ENCODE peak calls at places on chromosomes 13 and 19, in five cellular contexts. U, S, V, D and R are unnamed samples.

GRCh38 chr19:19459707-19460251 is 54.3 kb downstream of the GATAD2A start:
- DNase-seq in U (peak; percentile 62), S (no peak), V (peak; percentile 41), D (peak; percentile 87), R (no peak)

GRCh38 chr19:49155005-49155826 is at the start of gene HRC:
- DNase-seq in U (peak; percentile 84), S (no peak), V (no peak), D (no peak), R (no peak)

GRCh38 chr19:47331931-47332547 is at the start of gene C5AR2:
- DNase-seq in U (no peak), S (no peak), V (no peak), D (no peak), R (no peak)

GRCh38 chr19:28867978-28868377 is 345.0 kb downstream of the UQCRFS1 start:
- DNase-seq in U (no peak), S (no peak), V (no peak), D (no peak), R (no peak)

GRCh38 chr13:83498486-83499190 is 383.6 kb downstream of the SLITRK1 start:
- DNase-seq in U (no peak), S (no peak), V (no peak), D (peak; percentile 37), R (no peak)

GRCh38 chr19:46533085-46534081 is 37.7 kb upstream of the PNMA8B start:
- DNase-seq in U (no peak), S (no peak), V (no peak), D (no peak), R (no peak)

GRCh38 chr19:4976412-4977298 is 7.7 kb downstream of the KDM4B start:
- DNase-seq in U (peak; percentile 82), S (peak; percentile 88), V (peak; percentile 53), D (peak; percentile 98), R (peak; percentile 38)

GRCh38 chr19:49491030-49491803 is 3.8 kb downstream of the RPL13A start:
- DNase-seq in U (no peak), S (no peak), V (no peak), D (no peak), R (no peak)

GRCh38 chr13:112688560-112689497 is 1.0 kb upstream of the ATP11A start:
- DNase-seq in U (no peak), S (no peak), V (peak; percentile 40), D (no peak), R (no peak)

GRCh38 chr13:40341501-40341900 is 324.9 kb downstream of the FOXO1 start:
- DNase-seq in U (no peak), S (no peak), V (no peak), D (no peak), R (no peak)

GRCh38 chr13:99665716-99666115 is 164.4 kb downstream of the TM9SF2 start:
- DNase-seq in U (no peak), S (no peak), V (no peak), D (no peak), R (no peak)

GRCh38 chr19:19162495-19162894 is 7.6 kb downstream of the MEF2B start:
- DNase-seq in U (no peak), S (no peak), V (no peak), D (no peak), R (no peak)

GRCh38 chr19:16001481-16002312 is 52.9 kb downstream of the OR10H4 start:
- DNase-seq in U (no peak), S (no peak), V (no peak), D (peak; percentile 77), R (no peak)

GRCh38 chr13:37748913-37749312 is 120.7 kb downstream of the TRPC4 start:
- DNase-seq in U (no peak), S (no peak), V (no peak), D (no peak), R (no peak)

GRCh38 chr13:34349091-34349722 is 531.3 kb downstream of the RFC3 start:
- DNase-seq in U (peak; percentile 85), S (peak; percentile 34), V (no peak), D (peak; percentile 89), R (no peak)

GRCh38 chr13:81987159-81987558 is 1646.2 kb upstream of the SPRY2 start:
- DNase-seq in U (no peak), S (no peak), V (no peak), D (no peak), R (no peak)

GRCh38 chr13:27137759-27138158 is 33.9 kb downstream of the USP12 start:
- DNase-seq in U (peak; percentile 25), S (no peak), V (no peak), D (no peak), R (no peak)

GRCh38 chr19:32566246-32566830 is 14.7 kb upstream of the PDCD5 start:
- DNase-seq in U (no peak), S (no peak), V (no peak), D (peak; percentile 29), R (no peak)

GRCh38 chr19:4556574-4557185 is 2.8 kb downstream of the SEMA6B start:
- DNase-seq in U (no peak), S (no peak), V (no peak), D (no peak), R (no peak)

GRCh38 chr19:38729653-38730469 is 14.4 kb downstream of the CAPN12 start:
- DNase-seq in U (peak; percentile 78), S (peak; percentile 55), V (peak; percentile 77), D (peak; percentile 44), R (no peak)

GRCh38 chr13:47472516-47472915 is 528.6 kb downstream of the SUCLA2 start:
- DNase-seq in U (no peak), S (no peak), V (no peak), D (no peak), R (no peak)
- H3K36me3 ChIP-seq in U (no peaks in the 10 kb centered on the region), S (no peaks in the 10 kb centered on the region), V (no peaks in the 10 kb centered on the region), D (no peaks in the 10 kb centered on the region), R (no peaks in the 10 kb centered on the region)

GRCh38 chr13:29239653-29240525 is 355.6 kb downstream of the SLC7A1 start:
- DNase-seq in U (no peak), S (no peak), V (no peak), D (no peak), R (no peak)
- TF ChIP-seq POLR2A in U (no peak), S (no peak), V (no peak), D (no peak), R (no peak)

GRCh38 chr19:12208221-12208620 is 45.3 kb downstream of the ZNF136 start:
- DNase-seq in U (no peak), S (no peak), V (no peak), D (no peak), R (no peak)

GRCh38 chr19:12198136-12198535 is 35.2 kb downstream of the ZNF136 start:
- DNase-seq in U (no peak), S (no peak), V (no peak), D (no peak), R (no peak)

GRCh38 chr19:12205296-12205695 is 42.4 kb downstream of the ZNF136 start:
- DNase-seq in U (no peak), S (no peak), V (no peak), D (no peak), R (no peak)

GRCh38 chr19:12200020-12200419 is 37.1 kb downstream of the ZNF136 start:
- DNase-seq in U (no peak), S (no peak), V (no peak), D (no peak), R (no peak)

GRCh38 chr19:12202250-12202649 is 39.4 kb downstream of the ZNF136 start:
- DNase-seq in U (peak; percentile 40), S (no peak), V (peak; percentile 66), D (no peak), R (no peak)
- TF ChIP-seq CTCF in U (peak; percentile 40), S (no peak), V (no peak), D (no peak), R (no peak)

DNA sequence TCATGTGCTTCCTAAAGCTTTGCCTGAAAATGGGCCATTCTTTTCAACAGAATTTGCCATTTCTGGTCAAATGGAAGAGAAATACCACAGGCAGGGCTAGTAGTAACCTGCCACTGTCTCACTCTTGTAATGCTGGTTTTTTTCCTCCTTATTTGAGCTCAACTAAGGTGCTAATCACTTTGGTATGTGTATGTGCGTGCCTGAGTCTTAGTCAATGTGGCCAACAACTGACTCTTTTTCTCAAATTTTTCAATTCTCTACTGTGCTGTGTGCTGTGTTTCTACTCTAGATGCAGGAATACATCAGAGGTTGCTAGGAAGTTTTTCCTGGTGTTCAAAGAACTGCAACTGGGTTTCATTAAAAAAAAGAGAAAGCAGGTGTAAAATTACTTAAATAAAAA is 870.2 kb downstream of the EFNB2 start:
- DNase-seq in U (no peak), S (no peak), V (no peak), D (peak; percentile 54), R (no peak)
- H3K36me3 ChIP-seq in U (no peaks in the 10 kb centered on the region), S (no peaks in the 10 kb centered on the region), V (no peaks in the 10 kb centered on the region), D (no peaks in the 10 kb centered on the region), R (no peaks in the 10 kb centered on the region)

DNA sequence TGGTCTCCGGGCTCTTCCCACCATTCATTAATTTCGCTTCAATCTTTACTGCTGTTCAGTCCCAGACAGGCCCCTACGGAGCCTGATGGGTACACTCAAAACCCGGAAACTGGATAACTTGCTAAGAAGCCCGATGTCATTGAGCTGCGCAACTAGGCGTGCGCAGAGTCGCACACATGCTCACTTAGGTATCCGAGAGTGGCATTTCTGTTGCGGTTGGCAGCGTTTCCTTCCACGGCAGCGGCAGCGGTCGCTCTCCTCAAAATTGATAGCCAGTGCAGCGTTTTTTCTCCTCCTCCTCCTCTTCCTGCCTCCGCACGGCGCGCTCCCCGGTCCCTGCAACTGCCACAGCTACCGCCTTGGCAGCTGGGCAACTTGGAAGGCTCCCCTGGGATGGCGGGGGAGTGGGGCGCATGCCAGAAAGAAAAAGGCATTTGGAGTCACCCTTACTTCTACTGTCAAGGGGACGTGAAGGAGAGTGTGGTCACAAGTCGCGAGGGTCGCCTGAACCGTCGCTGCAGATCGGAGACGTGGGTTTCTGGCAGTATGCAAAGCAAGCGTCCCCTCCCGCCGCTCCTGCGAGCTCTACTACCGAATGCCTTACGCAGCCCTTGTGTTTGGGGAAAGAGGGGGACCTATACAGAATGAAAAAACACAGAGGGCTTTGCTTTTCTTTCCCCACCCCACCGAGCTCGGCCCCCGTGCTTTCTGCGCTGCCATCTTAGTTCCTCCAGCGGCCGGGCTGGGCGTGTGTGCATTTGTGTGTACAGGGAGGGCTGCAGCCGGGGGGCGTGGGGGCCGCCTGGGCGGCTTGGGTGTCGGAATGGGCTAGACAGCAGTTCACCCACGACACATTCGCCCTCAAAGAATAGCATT is 2.5 kb upstream of the MYCBP2 start:
- DNase-seq in U (peak; percentile 88), S (peak; percentile 75), V (peak; percentile 83), D (peak; percentile 96), R (peak; percentile 65)
- TF ChIP-seq POLR2A in U (no peak), S (no peak), V (no peak), D (no peak), R (peak; percentile 51)